ENCODE peak calls at places on chromosomes 2 and 18, in ten cellular contexts. Z is sigmoid colon, X is right lobe of liver, J is lower lobe of right lung, A is dorsolateral prefrontal cortex, W is astrocyte, M is SK-N-SH, L is hepatocyte, V is heart right ventricle, Y is psoas muscle. O is an unnamed sample.
A peak's percentile ranks its signal among the peaks of the same experiment; 100 is the strongest.

GRCh38 chr2:3282056-3282998 is 95.3 kb downstream of the EIPR1 start:
- DNase-seq in Z (peak; percentile 77), X (peak; percentile 23), J (no peak), A (peak; percentile 67), W (peak; percentile 83), M (peak; percentile 99), L (no peak), V (peak; percentile 68), Y (peak; percentile 31), O (no peak)

GRCh38 chr2:185337033-185337432 is 401.6 kb upstream of the FSIP2 start:
- DNase-seq in Z (no peak), X (no peak), J (no peak), A (no peak), W (no peak), M (no peak), L (no peak), V (no peak), Y (no peak), O (no peak)

GRCh38 chr18:7696846-7697245 is 129.7 kb downstream of the PTPRM start:
- DNase-seq in Z (no peak), X (no peak), J (no peak), A (no peak), W (no peak), M (peak; percentile 10), L (no peak), V (no peak), Y (no peak), O (no peak)

GRCh38 chr2:199704358-199705238 is 146.4 kb downstream of the FTCDNL1 start:
- DNase-seq in Z (no peak), X (peak; percentile 59), J (no peak), A (no peak), W (no peak), M (no peak), L (peak; percentile 44), V (no peak), Y (no peak), O (no peak)

GRCh38 chr2:237714690-237715458 is 83.7 kb upstream of the RBM44 start:
- DNase-seq in Z (peak; percentile 89), X (peak; percentile 28), J (no peak), A (no peak), W (peak; percentile 88), M (no peak), L (no peak), V (no peak), Y (no peak), O (no peak)

GRCh38 chr2:105510761-105511669 is 112.2 kb upstream of the FHL2 start:
- DNase-seq in Z (no peak), X (no peak), J (no peak), A (no peak), W (peak; percentile 22), M (no peak), L (peak; percentile 31), V (no peak), Y (no peak), O (no peak)

GRCh38 chr2:166314022-166314759 is 61.6 kb downstream of the SCN9A start:
- DNase-seq in Z (no peak), X (no peak), J (no peak), A (no peak), W (peak; percentile 87), M (no peak), L (no peak), V (no peak), Y (no peak), O (no peak)

GRCh38 chr2:112690853-112691390 is 29.9 kb upstream of the NT5DC4 start:
- DNase-seq in Z (peak; percentile 71), X (peak; percentile 80), J (peak; percentile 91), A (peak; percentile 48), W (peak; percentile 52), M (peak; percentile 73), L (peak; percentile 61), V (peak; percentile 50), Y (peak; percentile 64), O (peak; percentile 59)

GRCh38 chr2:190517468-190517867 is 17.1 kb downstream of the NEMP2 start:
- DNase-seq in Z (no peak), X (no peak), J (no peak), A (no peak), W (no peak), M (no peak), L (no peak), V (no peak), Y (no peak), O (no peak)

GRCh38 chr2:159074605-159075004 is 106.2 kb downstream of the TANC1 start:
- DNase-seq in Z (no peak), X (no peak), J (no peak), A (no peak), W (no peak), M (no peak), L (no peak), V (no peak), Y (no peak), O (no peak)

GRCh38 chr2:75752828-75753227 is 42.1 kb upstream of the GCFC2 start:
- DNase-seq in Z (no peak), X (no peak), J (no peak), A (no peak), W (no peak), M (no peak), L (no peak), V (no peak), Y (no peak), O (no peak)

GRCh38 chr2:150630587-150631235 is 143.2 kb upstream of the RND3 start:
- DNase-seq in Z (no peak), X (peak; percentile 48), J (no peak), A (no peak), W (peak; percentile 92), M (no peak), L (peak; percentile 45), V (no peak), Y (no peak), O (no peak)

GRCh38 chr2:455046-455705 is 167.3 kb upstream of the ALKAL2 start:
- DNase-seq in Z (no peak), X (no peak), J (no peak), A (no peak), W (no peak), M (no peak), L (no peak), V (no peak), Y (no peak), O (no peak)

GRCh38 chr2:240991378-240992263 is 6.8 kb upstream of the SNED1 start:
- DNase-seq in Z (peak; percentile 96), X (peak; percentile 65), J (peak; percentile 90), A (peak; percentile 71), W (peak; percentile 93), M (no peak), L (peak; percentile 68), V (peak; percentile 79), Y (peak; percentile 95), O (no peak)

GRCh38 chr2:231686192-231687100 is 21.9 kb upstream of the PTMA start:
- DNase-seq in Z (no peak), X (no peak), J (no peak), A (no peak), W (no peak), M (no peak), L (no peak), V (no peak), Y (no peak), O (no peak)

GRCh38 chr2:231683907-231684306 is 24.4 kb upstream of the PTMA start:
- DNase-seq in Z (no peak), X (no peak), J (no peak), A (no peak), W (no peak), M (no peak), L (no peak), V (no peak), Y (no peak), O (no peak)

GRCh38 chr2:231687133-231687852 is 21.0 kb upstream of the PTMA start:
- DNase-seq in Z (peak; percentile 83), X (peak; percentile 75), J (peak; percentile 82), A (peak; percentile 83), W (no peak), M (peak; percentile 89), L (peak; percentile 67), V (peak; percentile 74), Y (peak; percentile 74), O (peak; percentile 69)

GRCh38 chr2:231684314-231685223 is 23.8 kb upstream of the PTMA start:
- DNase-seq in Z (peak; percentile 52), X (no peak), J (no peak), A (peak; percentile 88), W (no peak), M (no peak), L (no peak), V (peak; percentile 66), Y (peak; percentile 20), O (no peak)

GRCh38 chr2:231685349-231686191 is 22.8 kb upstream of the PTMA start:
- DNase-seq in Z (no peak), X (no peak), J (no peak), A (peak; percentile 87), W (no peak), M (peak; percentile 56), L (no peak), V (no peak), Y (peak; percentile 8), O (no peak)
- TF ChIP-seq CTCF in Z (no peak), X (no peak), J (no peak), A (no peak), W (no peak), M (peak; percentile 33), L (no peak), V (no peak), Y (no peak), O (no peak)

DNA sequence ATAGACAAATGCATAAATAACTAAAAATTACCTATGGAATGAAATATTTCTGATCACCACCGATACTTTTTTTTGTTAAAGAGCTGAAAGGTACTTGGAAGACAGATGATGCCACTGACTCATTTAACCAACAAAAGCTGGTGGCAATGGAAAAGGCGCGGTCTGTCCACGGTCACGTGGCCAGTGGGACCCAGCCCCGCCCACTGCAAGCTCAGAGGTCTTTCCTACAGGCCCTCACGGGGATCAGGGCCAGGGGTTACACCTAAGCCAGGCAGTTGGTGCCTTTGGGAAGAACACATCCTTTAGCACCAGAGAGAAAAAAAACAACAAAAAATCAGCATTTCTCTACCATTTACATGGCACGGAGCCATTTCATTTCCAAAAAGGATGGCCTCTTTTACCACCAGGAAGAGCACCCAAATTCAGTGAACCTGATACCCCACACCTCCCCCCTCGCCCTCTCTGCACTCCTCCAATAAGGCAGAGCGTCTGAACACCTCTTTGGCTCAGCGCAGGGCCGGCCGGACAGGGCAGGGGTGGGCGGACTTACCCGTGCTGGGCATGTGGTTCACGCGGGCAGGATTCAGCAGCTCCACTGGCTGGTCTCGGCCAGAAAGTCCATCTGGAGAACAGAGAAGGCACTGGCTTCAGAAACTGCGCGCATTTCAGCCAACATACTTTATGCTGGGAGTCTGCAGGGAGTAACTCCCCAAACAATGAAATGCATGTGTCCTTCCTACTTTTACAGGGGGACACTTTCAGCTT is 164.6 kb downstream of the HDAC4 start:
- DNase-seq in Z (peak; percentile 68), X (no peak), J (no peak), A (peak; percentile 68), W (no peak), M (no peak), L (no peak), V (no peak), Y (no peak), O (no peak)
- H3K27ac ChIP-seq in Z (no peak overlapping the region), X (no peak overlapping the region), J (no peak overlapping the region), A (peak overlapping the region; percentile 1), W (no peak overlapping the region), M (no peak overlapping the region), L (no peak overlapping the region), V (no peak overlapping the region), Y (peak overlapping the region; percentile 83), O (no peak overlapping the region)

GRCh38 chr18:79800353-79801180 is 2.8 kb downstream of the KCNG2 start:
- DNase-seq in Z (peak; percentile 41), X (no peak), J (no peak), A (no peak), W (no peak), M (no peak), L (no peak), V (no peak), Y (no peak), O (no peak)
- H3K27me3 ChIP-seq in Z (peaks cover 12% of the 10 kb centered on the region), X (no peaks in the 10 kb centered on the region), J (peaks cover 48% of the 10 kb centered on the region), A (peaks cover 40% of the 10 kb centered on the region), W (peaks cover 26% of the 10 kb centered on the region), M (peaks cover 91% of the 10 kb centered on the region), L (peaks cover 36% of the 10 kb centered on the region), V (peaks cover 12% of the 10 kb centered on the region), Y (peaks cover 50% of the 10 kb centered on the region), O (peaks cover 36% of the 10 kb centered on the region)

GRCh38 chr2:7034313-7034712 is 117.1 kb downstream of the RNF144A start:
- DNase-seq in Z (peak; percentile 64), X (no peak), J (no peak), A (no peak), W (no peak), M (peak; percentile 70), L (peak; percentile 35), V (no peak), Y (no peak), O (no peak)
- TF ChIP-seq CTCF in Z (no peak), X (no peak), J (peak; percentile 29), A (peak; percentile 31), W (no peak), M (peak; percentile 47), L (peak; percentile 37), V (peak; percentile 35), Y (no peak), O (no peak)